ENCODE peak calls at places on chromosomes 11 and 22, in nine cellular contexts. K, Y, F, B, Z, C, G, D and M are unnamed samples. For H3K9me2, H3K9me3 and H3K4me1, the result is how much of the 10 kb centered on the place peaks cover.

GRCh38 chr22:19060356-19061009 is 61.7 kb downstream of the DGCR2 start:
- DNase-seq in K (no peak), Y (peak), F (peak), B (no peak), Z (no peak), C (no peak), G (no peak), D (peak), M (no peak)

GRCh38 chr11:77593883-77594282 is 4.1 kb downstream of the AQP11 start:
- DNase-seq in K (no peak), Y (no peak), F (no peak), B (no peak), Z (no peak), C (no peak), G (no peak), D (no peak), M (no peak)

GRCh38 chr11:116692318-116693106 is 80.3 kb downstream of the BUD13 start:
- DNase-seq in K (no peak), Y (no peak), F (no peak), B (peak), Z (no peak), C (no peak), G (no peak), D (no peak), M (no peak)

GRCh38 chr11:11691296-11692141 is 69.7 kb upstream of the GALNT18 start:
- DNase-seq in K (no peak), Y (no peak), F (peak), B (no peak), Z (no peak), C (no peak), G (no peak), D (no peak), M (no peak)

GRCh38 chr11:111414936-111415335 is 35.9 kb upstream of the POU2AF1 start:
- DNase-seq in K (no peak), Y (no peak), F (no peak), B (no peak), Z (no peak), C (peak), G (no peak), D (no peak), M (peak)

GRCh38 chr22:50114221-50114981 is 24.6 kb downstream of the MOV10L1 start:
- DNase-seq in K (no peak), Y (peak), F (peak), B (peak), Z (no peak), C (no peak), G (no peak), D (peak), M (no peak)

GRCh38 chr11:71240865-71241691 is 11.3 kb downstream of the SHANK2 start:
- DNase-seq in K (no peak), Y (no peak), F (peak), B (peak), Z (peak), C (no peak), G (no peak), D (peak), M (peak)

GRCh38 chr11:18986744-18987143 is 47.5 kb upstream of the MRGPRX1 start:
- DNase-seq in K (no peak), Y (peak), F (no peak), B (no peak), Z (peak), C (no peak), G (no peak), D (peak), M (no peak)

GRCh38 chr11:92226331-92227232 is 2.0 kb downstream of the FAT3 start:
- DNase-seq in K (no peak), Y (no peak), F (peak), B (peak), Z (peak), C (no peak), G (no peak), D (peak), M (no peak)

GRCh38 chr22:26785942-26786341 is 128.6 kb downstream of the MIAT start:
- DNase-seq in K (no peak), Y (no peak), F (no peak), B (no peak), Z (no peak), C (peak), G (peak), D (no peak), M (no peak)

GRCh38 chr11:65041206-65042035 is at the start of gene SAC3D1:
- DNase-seq in K (peak), Y (peak), F (peak), B (peak), Z (peak), C (peak), G (peak), D (peak), M (peak)

GRCh38 chr11:95923730-95924413 is at the start of gene MTMR2:
- DNase-seq in K (peak), Y (peak), F (peak), B (peak), Z (peak), C (peak), G (peak), D (peak), M (peak)

GRCh38 chr11:15349413-15349812 is 234.7 kb downstream of the INSC start:
- DNase-seq in K (no peak), Y (no peak), F (no peak), B (no peak), Z (no peak), C (no peak), G (no peak), D (no peak), M (no peak)

GRCh38 chr11:128830836-128831780 is 36.0 kb downstream of the KCNJ1 start:
- DNase-seq in K (peak), Y (peak), F (peak), B (peak), Z (peak), C (peak), G (peak), D (peak), M (peak)

GRCh38 chr11:122108192-122108799 is 7.7 kb downstream of the BLID start:
- DNase-seq in K (peak), Y (peak), F (peak), B (no peak), Z (no peak), C (peak), G (peak), D (no peak), M (peak)

GRCh38 chr11:2806351-2807058 is 79.1 kb downstream of the CDKN1C start:
- DNase-seq in K (no peak), Y (no peak), F (no peak), B (no peak), Z (no peak), C (no peak), G (no peak), D (no peak), M (no peak)

GRCh38 chr22:49321477-49322055 is 506.1 kb downstream of the BRD1 start:
- DNase-seq in K (no peak), Y (no peak), F (no peak), B (peak), Z (no peak), C (no peak), G (no peak), D (no peak), M (no peak)

GRCh38 chr11:64947202-64947814 is 11.6 kb upstream of the GPHA2 start:
- DNase-seq in K (no peak), Y (no peak), F (no peak), B (no peak), Z (no peak), C (no peak), G (no peak), D (no peak), M (no peak)

GRCh38 chr11:77353131-77353530 is 51.6 kb upstream of the GDPD4 start:
- DNase-seq in K (no peak), Y (no peak), F (no peak), B (no peak), Z (no peak), C (no peak), G (no peak), D (no peak), M (no peak)

GRCh38 chr11:36475192-36475591 is 34.9 kb downstream of the TRAF6 start:
- DNase-seq in K (no peak), Y (no peak), F (no peak), B (no peak), Z (no peak), C (no peak), G (no peak), D (peak), M (no peak)

GRCh38 chr11:121557348-121557747 is 104.6 kb upstream of the SORL1-AS1 start:
- DNase-seq in K (no peak), Y (peak), F (no peak), B (no peak), Z (no peak), C (no peak), G (no peak), D (no peak), M (no peak)

GRCh38 chr11:63813563-63814382 is 517 bp downstream of the SPINDOC start:
- DNase-seq in K (no peak), Y (peak), F (peak), B (peak), Z (peak), C (peak), G (peak), D (peak), M (peak)

GRCh38 chr11:20131744-20132666 is 28.3 kb downstream of the DBX1 start:
- DNase-seq in K (no peak), Y (peak), F (peak), B (peak), Z (peak), C (peak), G (peak), D (peak), M (peak)

GRCh38 chr11:132898021-132898420 is 634.3 kb downstream of the OPCML start:
- DNase-seq in K (no peak), Y (no peak), F (no peak), B (no peak), Z (no peak), C (no peak), G (no peak), D (no peak), M (no peak)
- H3K9me2 ChIP-seq in K (under half), Y (under half), F (under half), B (under half), Z (under half), C (under half), G (under half), D (under half), M (under half)

GRCh38 chr11:34891611-34892010 is 24.6 kb downstream of the APIP start:
- DNase-seq in K (no peak), Y (no peak), F (no peak), B (no peak), Z (no peak), C (no peak), G (no peak), D (no peak), M (no peak)

GRCh38 chr11:34898474-34898873 is 17.7 kb downstream of the APIP start:
- DNase-seq in K (no peak), Y (no peak), F (no peak), B (no peak), Z (no peak), C (no peak), G (no peak), D (no peak), M (no peak)

GRCh38 chr11:34899633-34900016 is 16.6 kb downstream of the APIP start:
- DNase-seq in K (no peak), Y (no peak), F (no peak), B (no peak), Z (no peak), C (peak), G (no peak), D (no peak), M (no peak)

DNA sequence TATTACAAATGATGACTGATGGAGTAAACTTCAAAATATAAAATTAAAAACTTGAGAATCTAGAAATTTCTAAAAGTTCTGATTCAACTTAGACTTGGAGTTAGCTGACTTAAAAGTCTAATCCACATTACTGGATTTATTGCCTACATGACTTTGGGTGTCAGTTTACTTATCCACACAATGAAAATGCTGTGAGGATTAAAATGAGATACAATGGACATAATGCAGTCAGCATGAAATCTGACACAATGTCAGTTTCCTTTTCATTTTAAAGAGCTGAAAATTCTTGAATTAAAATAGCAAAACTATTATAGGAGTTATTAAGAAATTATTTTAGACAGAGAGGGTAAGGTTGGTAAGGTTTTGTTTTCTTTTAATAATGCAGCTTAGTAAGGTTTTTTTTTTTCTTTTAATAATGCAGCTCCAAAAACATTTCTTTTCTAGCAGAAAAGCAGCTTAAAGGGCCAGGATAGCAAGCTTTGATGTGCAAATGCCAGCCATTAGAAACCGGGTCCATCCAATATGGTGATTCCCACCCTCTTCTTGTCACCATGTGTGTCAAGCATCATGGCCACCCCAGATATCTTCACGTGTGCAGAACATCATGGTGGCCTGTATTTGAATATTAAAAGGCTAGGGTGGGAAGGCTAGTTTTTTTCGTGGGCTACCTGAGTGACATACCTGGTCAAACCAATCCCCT is 18.9 kb downstream of the APIP start:
- DNase-seq in K (no peak), Y (no peak), F (no peak), B (no peak), Z (no peak), C (no peak), G (no peak), D (no peak), M (no peak)
- H3K9me3 ChIP-seq in K (under half), Y (under half), F (under half), B (under half), Z (under half), C (under half), G (under half), D (under half), M (under half)

GRCh38 chr11:118213774-118214173 is 11.0 kb downstream of the JAML start:
- DNase-seq in K (no peak), Y (no peak), F (peak), B (no peak), Z (no peak), C (no peak), G (no peak), D (no peak), M (no peak)
- H3K4me1 ChIP-seq in K (under half), Y (under half), F (under half), B (under half), Z (under half), C (under half), G (under half), D (under half), M (half or more)

GRCh38 chr22:45906946-45907345 is 70.0 kb downstream of the WNT7B start:
- DNase-seq in K (no peak), Y (no peak), F (no peak), B (no peak), Z (no peak), C (no peak), G (no peak), D (no peak), M (no peak)

GRCh38 chr22:45907378-45907777 is 69.6 kb downstream of the WNT7B start:
- DNase-seq in K (no peak), Y (no peak), F (no peak), B (no peak), Z (no peak), C (no peak), G (no peak), D (no peak), M (no peak)

GRCh38 chr22:45905326-45905923 is 71.5 kb downstream of the WNT7B start:
- DNase-seq in K (no peak), Y (no peak), F (no peak), B (no peak), Z (no peak), C (no peak), G (no peak), D (no peak), M (no peak)

GRCh38 chr22:45907996-45908395 is 69.0 kb downstream of the WNT7B start:
- DNase-seq in K (no peak), Y (no peak), F (no peak), B (no peak), Z (no peak), C (no peak), G (no peak), D (no peak), M (no peak)

DNA sequence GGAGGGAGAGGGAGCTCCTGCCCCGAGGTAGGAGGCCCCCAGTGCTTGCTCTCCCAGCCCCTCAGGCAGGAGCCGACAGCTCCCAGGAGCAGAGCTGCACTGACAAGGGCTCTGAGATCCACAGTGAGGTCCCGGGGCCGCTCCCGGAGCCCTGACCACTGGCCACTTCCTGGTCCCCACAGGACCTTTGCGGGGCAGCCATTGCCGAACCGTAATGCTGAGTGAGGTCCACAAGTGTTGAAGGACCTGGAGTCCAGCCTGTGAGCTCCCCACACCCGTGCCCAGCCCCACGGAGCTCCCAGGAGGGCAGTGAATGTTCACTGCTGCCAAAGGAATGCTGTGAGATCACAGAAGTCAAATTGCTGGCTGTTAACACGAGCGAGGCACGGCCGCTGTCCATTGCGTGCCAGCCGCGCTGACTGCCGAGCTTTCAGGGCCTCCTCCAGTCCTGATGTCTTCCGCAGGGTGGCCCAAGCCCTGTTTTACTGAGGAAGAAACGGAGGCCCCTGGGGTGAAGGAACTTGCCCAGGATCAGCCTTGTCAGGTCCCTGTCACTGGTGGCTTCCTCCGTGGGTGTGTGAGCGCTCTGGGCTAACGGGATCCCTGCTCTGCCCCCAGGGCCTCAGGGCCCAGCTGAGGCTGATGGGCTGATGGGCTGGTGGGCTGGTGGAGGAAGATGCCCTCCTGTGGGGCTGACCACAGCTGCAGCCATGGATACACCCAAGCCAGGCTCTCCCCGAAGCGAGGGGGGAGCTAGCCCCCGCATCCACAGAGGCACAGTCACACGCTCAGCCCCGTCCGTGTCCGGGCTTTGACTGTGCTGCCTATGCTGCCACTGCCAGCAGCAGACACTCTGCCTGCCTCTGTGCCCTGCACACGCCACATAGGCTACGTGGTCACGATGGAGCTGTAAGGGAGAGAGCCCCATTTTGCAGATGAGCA is 70.8 kb downstream of the WNT7B start:
- DNase-seq in K (no peak), Y (no peak), F (no peak), B (no peak), Z (no peak), C (no peak), G (no peak), D (peak), M (no peak)
- H3K9me2 ChIP-seq in K (under half), Y (under half), F (under half), B (under half), Z (under half), C (under half), G (under half), D (under half), M (under half)

GRCh38 chr22:47549741-47550340 is 787.4 kb downstream of the TBC1D22A start:
- DNase-seq in K (no peak), Y (no peak), F (no peak), B (no peak), Z (no peak), C (no peak), G (no peak), D (no peak), M (no peak)
- H3K9me3 ChIP-seq in K (under half), Y (under half), F (under half), B (under half), Z (under half), C (under half), G (under half), D (under half), M (under half)